ENCODE peak calls at places on chromosomes 5 and 9, in eight cellular contexts. D is cardiac muscle cell, H is AG04450, R is left ventricle myocardium inferior, J is IMR-90, Z is NT2/D1, G is lung, P is right cardiac atrium. B is an unnamed sample.
A peak's percentile ranks its signal among the peaks of the same experiment; 100 is the strongest.

GRCh38 chr9:38316166-38316765 is 76.2 kb upstream of the ALDH1B1 start:
- DNase-seq in P (no peak), G (no peak), R (no peak), Z (no peak), H (no peak), J (no peak), D (no peak), B (no peak)

GRCh38 chr9:88814521-88815101 is 176.7 kb upstream of the S1PR3 start:
- DNase-seq in D (peak; percentile 40), J (peak; percentile 68), G (no peak), H (peak; percentile 43), P (peak; percentile 86), Z (no peak), R (peak; percentile 74), B (peak; percentile 90)

GRCh38 chr5:161378701-161379100 is 167.8 kb downstream of the GABRB2 start:
- DNase-seq in P (no peak), H (no peak), J (no peak), Z (no peak), R (no peak), D (no peak), G (no peak), B (no peak)

GRCh38 chr5:139579-140442 is 47.8 kb downstream of the PLEKHG4B start:
- DNase-seq in H (no peak), D (no peak), R (no peak), J (no peak), Z (no peak), P (peak; percentile 48), G (no peak), B (no peak)

GRCh38 chr9:124012368-124013262 is 1.0 kb downstream of the LHX2 start:
- DNase-seq in H (no peak), P (no peak), J (no peak), G (no peak), R (no peak), Z (no peak), D (no peak), B (peak; percentile 76)

GRCh38 chr9:70374962-70375618 is 39.4 kb downstream of the KLF9 start:
- DNase-seq in P (peak; percentile 74), J (no peak), H (no peak), D (no peak), R (no peak), G (peak; percentile 31), Z (no peak), B (no peak)

GRCh38 chr5:100838048-100838473 is 65.0 kb downstream of the ST8SIA4 start:
- DNase-seq in J (no peak), Z (no peak), R (no peak), G (no peak), H (no peak), P (no peak), D (no peak), B (no peak)

GRCh38 chr5:33313150-33313549 is 127.6 kb upstream of the TARS1 start:
- DNase-seq in R (no peak), P (no peak), D (peak; percentile 72), H (peak; percentile 47), Z (no peak), J (peak; percentile 90), G (no peak), B (no peak)

GRCh38 chr5:138241688-138242547 is 28.8 kb upstream of the CDC23 start:
- DNase-seq in J (no peak), Z (no peak), D (peak; percentile 47), G (no peak), R (peak; percentile 22), H (no peak), P (peak; percentile 68), B (peak; percentile 51)

GRCh38 chr9:116320180-116320799 is 166.7 kb downstream of the PAPPA start:
- DNase-seq in D (peak; percentile 29), H (no peak), J (no peak), R (peak; percentile 26), P (peak; percentile 66), G (no peak), Z (no peak), B (no peak)

GRCh38 chr5:27137329-27137728 is 98.9 kb upstream of the CDH9 start:
- DNase-seq in D (no peak), J (no peak), H (no peak), G (no peak), P (no peak), R (no peak), Z (no peak), B (no peak)

GRCh38 chr5:61286446-61287132 is 45.5 kb upstream of the ZSWIM6 start:
- DNase-seq in P (no peak), G (no peak), J (peak; percentile 68), D (no peak), H (no peak), Z (no peak), R (no peak), B (no peak)

GRCh38 chr5:53782620-53783019 is 222.2 kb downstream of the NDUFS4 start:
- DNase-seq in J (peak; percentile 43), R (no peak), P (no peak), H (no peak), Z (no peak), D (no peak), G (no peak), B (no peak)

GRCh38 chr9:37705787-37706186 is 47.8 kb upstream of the TRMT10B start:
- DNase-seq in G (no peak), H (no peak), D (no peak), P (no peak), J (no peak), R (no peak), Z (no peak), B (no peak)

GRCh38 chr9:114450833-114451706 is 54.2 kb downstream of the WHRN start:
- DNase-seq in Z (no peak), P (no peak), G (no peak), J (no peak), H (no peak), R (no peak), D (no peak), B (no peak)

GRCh38 chr5:932628-933250 is 40.1 kb downstream of the TRIP13 start:
- DNase-seq in Z (no peak), H (no peak), P (peak; percentile 62), D (peak; percentile 33), J (peak; percentile 40), G (no peak), R (no peak), B (peak; percentile 64)

GRCh38 chr5:1439388-1440097 is 5.7 kb downstream of the SLC6A3 start:
- DNase-seq in R (no peak), J (no peak), D (no peak), P (no peak), Z (no peak), G (no peak), H (no peak), B (peak; percentile 61)

GRCh38 chr9:93357649-93358048 is 93.8 kb upstream of the FAM120A start:
- DNase-seq in J (no peak), H (no peak), Z (no peak), R (no peak), G (no peak), D (no peak), P (no peak), B (no peak)

GRCh38 chr9:72896439-72896838 is 56.4 kb downstream of the ALDH1A1 start:
- DNase-seq in D (no peak), Z (no peak), J (no peak), R (no peak), P (no peak), H (no peak), G (no peak), B (no peak)
- H3K9me3 ChIP-seq in D (no peaks in the 10 kb centered on the region), Z (no peaks in the 10 kb centered on the region), J (no peaks in the 10 kb centered on the region), R (no peaks in the 10 kb centered on the region), P (no peaks in the 10 kb centered on the region), H (no peaks in the 10 kb centered on the region), G (no peaks in the 10 kb centered on the region), B (no peaks in the 10 kb centered on the region)

GRCh38 chr9:101415578-101415977 is 16.9 kb downstream of the ZNF189 start:
- DNase-seq in Z (no peak), D (no peak), P (no peak), G (no peak), H (no peak), J (no peak), R (no peak), B (no peak)

GRCh38 chr9:101418518-101419111 is 17.0 kb downstream of the ALDOB start:
- DNase-seq in D (no peak), Z (no peak), R (no peak), G (no peak), P (no peak), J (peak; percentile 58), H (no peak), B (no peak)

GRCh38 chr9:101417977-101418376 is 17.6 kb downstream of the ALDOB start:
- DNase-seq in Z (no peak), P (no peak), D (no peak), J (no peak), G (no peak), R (no peak), H (no peak), B (no peak)

GRCh38 chr9:101417389-101417788 is 18.2 kb downstream of the ALDOB start:
- DNase-seq in Z (no peak), H (no peak), P (no peak), D (no peak), R (no peak), G (no peak), J (no peak), B (no peak)

DNA sequence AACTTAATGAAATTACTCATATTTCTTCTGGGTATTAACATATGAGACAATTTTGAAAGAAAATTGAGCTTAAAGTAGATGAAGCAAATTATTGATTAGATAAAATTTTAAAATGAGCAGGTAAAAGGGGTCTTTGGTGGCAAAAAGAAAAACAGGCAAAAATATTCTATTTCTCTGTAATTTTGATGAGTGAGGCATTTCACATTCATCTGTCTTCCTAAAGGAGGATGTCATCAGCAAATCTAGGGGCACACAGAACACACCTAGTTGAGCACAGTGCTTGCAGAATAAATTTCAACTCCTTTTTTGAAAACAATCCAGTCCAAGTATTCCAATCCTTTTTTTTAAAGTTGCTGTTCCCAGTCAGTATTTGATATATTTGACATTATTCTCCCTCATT is 16.2 kb downstream of the ZNF189 start:
- DNase-seq in J (no peak), G (no peak), D (no peak), R (no peak), Z (no peak), P (no peak), H (no peak), B (no peak)
- H3K9me3 ChIP-seq in J (peaks cover 30% of the 10 kb centered on the region), G (peaks cover 5% of the 10 kb centered on the region), D (no peaks in the 10 kb centered on the region), R (peaks cover 96% of the 10 kb centered on the region), Z (peaks cover 17% of the 10 kb centered on the region), P (peaks cover 2% of the 10 kb centered on the region), H (peaks cover 4% of the 10 kb centered on the region), B (peaks cover 7% of the 10 kb centered on the region)

GRCh38 chr9:2302606-2303005 is 287.5 kb downstream of the SMARCA2 start:
- DNase-seq in H (no peak), G (no peak), D (peak; percentile 64), J (no peak), P (no peak), R (no peak), Z (no peak), B (no peak)
- H3K9me3 ChIP-seq in H (no peaks in the 10 kb centered on the region), G (peaks cover 1% of the 10 kb centered on the region), D (no peaks in the 10 kb centered on the region), J (no peaks in the 10 kb centered on the region), P (no peaks in the 10 kb centered on the region), R (no peaks in the 10 kb centered on the region), Z (peaks cover 30% of the 10 kb centered on the region), B (peaks cover 2% of the 10 kb centered on the region)

GRCh38 chr5:180251887-180252286 is 40.0 kb downstream of the MAPK9 start:
- DNase-seq in R (no peak), J (no peak), D (no peak), H (no peak), P (no peak), Z (no peak), G (no peak), B (no peak)

GRCh38 chr5:180251141-180251540 is 40.7 kb downstream of the MAPK9 start:
- DNase-seq in Z (no peak), J (no peak), R (no peak), D (no peak), P (no peak), G (no peak), H (no peak), B (no peak)

GRCh38 chr5:180250329-180250728 is 41.3 kb upstream of the RASGEF1C start:
- DNase-seq in Z (no peak), G (no peak), R (no peak), P (no peak), D (no peak), J (no peak), H (no peak), B (no peak)

GRCh38 chr5:180253036-180253824 is 38.7 kb downstream of the MAPK9 start:
- DNase-seq in G (no peak), P (no peak), Z (no peak), R (no peak), J (no peak), H (no peak), D (no peak), B (no peak)
- H3K9me3 ChIP-seq in G (peaks cover 70% of the 10 kb centered on the region), P (peaks cover 27% of the 10 kb centered on the region), Z (peaks cover 99% of the 10 kb centered on the region), R (peaks cover 100% of the 10 kb centered on the region), J (peaks cover 75% of the 10 kb centered on the region), H (peaks cover 86% of the 10 kb centered on the region), D (peaks cover 7% of the 10 kb centered on the region), B (peaks cover 49% of the 10 kb centered on the region)